ENCODE peak calls at places on chromosome 1, in four cellular contexts. Q is hippocampal formation, X is CD14-positive monocyte, C is NCI-H345. D is an unnamed sample.

GRCh38 chr1:59768752-59769411 is 45.9 kb upstream of the HOOK1 start:
- DNase-seq in C (peak; percentile 93), X (no peak), Q (no peak), D (no peak)

GRCh38 chr1:30855686-30856259 is 52.8 kb downstream of the SDC3 start:
- DNase-seq in Q (no peak), C (peak; percentile 48), X (peak; percentile 22), D (no peak)

GRCh38 chr1:210792703-210793102 is 341.2 kb downstream of the KCNH1 start:
- DNase-seq in C (no peak), Q (peak; percentile 25), X (no peak), D (peak; percentile 74)

GRCh38 chr1:212979340-212980122 is 29.2 kb downstream of the VASH2 start:
- DNase-seq in Q (no peak), X (no peak), C (no peak), D (no peak)

GRCh38 chr1:22761821-22762220 is 51.2 kb downstream of the EPHB2 start:
- DNase-seq in X (no peak), C (no peak), Q (no peak), D (no peak)

GRCh38 chr1:66916320-66916719 is 8.3 kb downstream of the DNAI4 start:
- DNase-seq in X (no peak), C (no peak), Q (no peak), D (no peak)

GRCh38 chr1:37556712-37557196 is at the start of gene DNALI1:
- DNase-seq in Q (peak; percentile 52), X (no peak), C (no peak), D (peak; percentile 44)

GRCh38 chr1:62530516-62531154 is 66.7 kb upstream of the ANGPTL3 start:
- DNase-seq in C (no peak), Q (peak; percentile 27), X (no peak), D (no peak)

GRCh38 chr1:31366796-31367195 is 6.1 kb downstream of the FABP3 start:
- DNase-seq in X (no peak), Q (no peak), C (peak; percentile 43), D (no peak)

GRCh38 chr1:168135116-168135981 is 1.4 kb downstream of the GPR161 start:
- DNase-seq in X (no peak), C (peak; percentile 44), Q (no peak), D (no peak)

GRCh38 chr1:19824541-19824940 is 9.5 kb upstream of the RNF186 start:
- DNase-seq in Q (no peak), C (no peak), X (no peak), D (no peak)

GRCh38 chr1:92538048-92538412 is 51.3 kb upstream of the GFI1 start:
- DNase-seq in Q (no peak), X (no peak), C (no peak), D (no peak)

GRCh38 chr1:45954401-45954847 is 151.0 kb downstream of the MAST2 start:
- DNase-seq in C (no peak), X (no peak), Q (no peak), D (peak; percentile 38)

GRCh38 chr1:209840611-209841010 is 12.8 kb downstream of the UTP25 start:
- DNase-seq in Q (no peak), C (no peak), X (no peak), D (no peak)

GRCh38 chr1:5991784-5992033 is 516 bp downstream of the NPHP4 start:
- DNase-seq in X (no peak), C (peak; percentile 47), Q (no peak), D (no peak)

GRCh38 chr1:78667939-78668338 is 18.3 kb downstream of the IFI44 start:
- DNase-seq in X (no peak), C (no peak), Q (no peak), D (no peak)

GRCh38 chr1:46643368-46643775 is 24.8 kb downstream of the ATPAF1 start:
- DNase-seq in Q (no peak), C (peak; percentile 96), X (no peak), D (peak; percentile 59)

GRCh38 chr1:114342376-114342775 is 168.6 kb downstream of the TRIM33 start:
- DNase-seq in X (peak; percentile 70), Q (no peak), C (no peak), D (no peak)

GRCh38 chr1:21355956-21356355 is 65.7 kb upstream of the ECE1 start:
- DNase-seq in C (no peak), Q (no peak), X (no peak), D (no peak)

GRCh38 chr1:224874775-224875174 is 54.7 kb upstream of the DNAH14 start:
- DNase-seq in Q (no peak), X (no peak), C (no peak), D (no peak)